ENCODE peak calls at places on chromosomes 7 and 10, in six cellular contexts. X is neuronal stem cell, L is IMR-90, Q is H9, J is H1, E is trophoblast cell. I is an unnamed sample.

GRCh38 chr7:105713488-105714465 is 132.5 kb upstream of the EFCAB10 start:
- DNase-seq in E (peak), L (no peak), J (no peak), X (no peak), Q (no peak), I (no peak)

GRCh38 chr10:62399211-62399610 is 25.0 kb downstream of the ZNF365 start:
- DNase-seq in J (no peak), L (peak), Q (no peak), E (no peak), X (no peak), I (no peak)

GRCh38 chr10:98664329-98665042 is 217.8 kb upstream of the HPS1 start:
- DNase-seq in Q (peak), X (no peak), E (peak), J (no peak), L (peak), I (no peak)

GRCh38 chr10:14052926-14053325 is 277.8 kb downstream of the FRMD4A start:
- DNase-seq in L (no peak), Q (no peak), E (no peak), J (no peak), X (no peak), I (no peak)

GRCh38 chr10:97136744-97137143 is 49.0 kb downstream of the SLIT1 start:
- DNase-seq in E (no peak), Q (no peak), L (no peak), J (no peak), X (no peak), I (no peak)

GRCh38 chr10:99582255-99582770 is 37.9 kb downstream of the SLC25A28 start:
- DNase-seq in X (no peak), E (no peak), Q (no peak), L (no peak), J (no peak), I (peak)

GRCh38 chr7:82110146-82110823 is 333.3 kb downstream of the CACNA2D1 start:
- DNase-seq in L (no peak), J (no peak), X (peak), E (no peak), Q (no peak), I (no peak)

GRCh38 chr10:92238586-92239098 is 52.2 kb downstream of the CPEB3 start:
- DNase-seq in L (peak), J (no peak), X (no peak), E (peak), Q (no peak), I (peak)

GRCh38 chr7:43296306-43296705 is 183.9 kb downstream of the HECW1 start:
- DNase-seq in J (no peak), Q (no peak), L (peak), X (no peak), E (peak), I (peak)

GRCh38 chr10:125694874-125695273 is 11.9 kb upstream of the TEX36 start:
- DNase-seq in J (no peak), E (no peak), X (no peak), Q (no peak), L (peak), I (peak)

GRCh38 chr7:107502154-107502553 is 32.3 kb downstream of the GPR22 start:
- DNase-seq in J (no peak), E (no peak), L (no peak), X (no peak), Q (no peak), I (no peak)

GRCh38 chr7:5997210-5997808 is 11.5 kb downstream of the PMS2 start:
- DNase-seq in E (peak), Q (no peak), L (peak), J (no peak), X (peak), I (peak)

GRCh38 chr7:129969881-129970446 is 17.2 kb upstream of the UBE2H start:
- DNase-seq in J (peak), Q (no peak), X (no peak), L (peak), E (peak), I (peak)

GRCh38 chr10:101388671-101389276 is 34.8 kb downstream of the BTRC start:
- DNase-seq in L (no peak), E (no peak), X (no peak), J (no peak), Q (no peak), I (peak)

GRCh38 chr7:139620676-139621344 is 97.3 kb downstream of the CLEC2L start:
- DNase-seq in L (peak), E (peak), X (no peak), J (no peak), Q (peak), I (peak)

GRCh38 chr10:3548702-3549101 is 236.3 kb downstream of the KLF6 start:
- DNase-seq in Q (no peak), E (no peak), X (no peak), J (no peak), L (peak), I (peak)
- H3K14ac ChIP-seq in Q (no peak), E (no peak), X (no peak), J (no peak), L (peak), I (no peak)

DNA sequence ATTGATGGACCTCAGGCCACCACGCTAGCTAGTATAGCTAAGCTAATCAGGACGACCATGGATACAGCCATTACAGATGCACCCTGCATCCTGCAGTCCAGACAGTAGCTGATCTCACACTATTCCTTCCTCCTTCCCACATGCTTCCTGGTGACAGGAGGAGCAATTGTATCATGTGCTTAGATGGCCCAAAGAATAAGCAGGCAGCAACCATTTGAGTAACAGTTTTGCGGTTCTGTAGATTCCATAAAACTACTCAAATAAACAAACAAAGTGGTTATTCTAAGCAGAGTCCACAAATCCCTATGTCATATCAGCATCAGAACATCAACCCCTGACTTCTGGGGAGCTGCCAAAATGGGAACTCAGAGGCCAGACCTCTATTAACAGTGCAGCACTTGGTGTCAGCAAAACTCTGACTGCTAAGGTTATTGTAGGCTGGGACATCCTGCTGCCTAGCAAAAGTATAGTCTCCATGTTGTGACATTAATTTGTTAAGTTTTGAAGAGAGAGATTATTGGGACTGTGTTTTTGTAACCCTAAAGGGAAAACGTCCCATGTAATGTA is 226.0 kb downstream of the SORCS1 start:
- DNase-seq in E (no peak), Q (no peak), X (no peak), L (no peak), J (no peak), I (no peak)
- H3K27ac ChIP-seq in E (no peak), Q (no peak), X (no peak), L (no peak), J (no peak), I (no peak)

GRCh38 chr7:77346441-77346840 is 69.7 kb downstream of the GSAP start:
- DNase-seq in J (no peak), E (no peak), X (no peak), L (no peak), Q (no peak), I (no peak)
- H2BK120ac ChIP-seq in J (no peak), E (no peak), X (no peak), L (no peak), Q (no peak), I (no peak)

GRCh38 chr10:71062156-71062555 is 150.2 kb upstream of the UNC5B start:
- DNase-seq in J (no peak), Q (no peak), E (no peak), L (no peak), X (no peak), I (no peak)
- H3K14ac ChIP-seq in J (no peak), Q (no peak), E (no peak), L (no peak), X (no peak), I (no peak)

DNA sequence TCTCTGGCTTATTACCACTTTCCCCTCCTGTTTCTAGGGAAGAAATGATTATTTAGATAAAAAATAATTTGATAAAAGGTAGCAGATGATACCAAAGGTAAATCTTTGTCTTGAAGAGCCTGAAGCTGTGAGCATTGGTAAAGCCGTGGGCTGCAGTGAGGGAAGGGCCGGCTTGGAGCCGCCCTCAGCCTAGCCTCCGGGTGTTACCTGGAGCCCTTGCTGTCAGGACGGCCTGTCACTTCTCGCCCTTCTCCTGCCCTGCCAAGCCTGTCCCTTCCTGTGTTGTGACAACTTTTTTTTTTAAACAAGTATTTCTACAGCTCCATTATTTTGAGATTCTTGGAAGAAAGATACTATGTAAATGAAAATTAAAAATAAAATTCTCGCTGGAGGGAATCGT is 7.0 kb downstream of the CUX1 start:
- DNase-seq in E (peak), J (no peak), Q (no peak), L (no peak), X (no peak), I (no peak)
- H3K27ac ChIP-seq in E (no peak), J (no peak), Q (no peak), L (no peak), X (no peak), I (no peak)

DNA sequence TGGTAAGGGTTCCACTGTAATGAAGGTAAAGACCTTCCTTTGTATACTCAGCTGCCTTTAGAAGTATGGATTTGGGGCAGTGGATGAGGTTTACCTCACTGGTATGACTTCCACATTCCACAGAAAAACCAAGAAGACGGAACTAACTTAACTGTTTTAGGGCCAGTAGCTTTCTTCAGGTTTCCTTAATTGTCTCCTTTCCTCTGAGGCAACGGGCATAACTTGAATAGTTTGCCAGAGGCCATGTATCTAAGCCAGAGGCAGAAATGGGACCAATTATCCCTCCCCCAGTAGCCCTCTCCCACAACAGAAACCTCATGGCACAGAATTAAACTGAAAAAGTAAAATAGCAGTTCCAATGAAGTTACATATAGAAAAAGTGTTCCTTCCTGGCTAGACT is 281.7 kb downstream of the PHTF2 start:
- DNase-seq in L (no peak), X (no peak), E (peak), Q (no peak), J (no peak), I (no peak)
- H2BK120ac ChIP-seq in L (peak), X (no peak), E (no peak), Q (no peak), J (no peak), I (no peak)